ENCODE peak calls at places on chromosome 10, in six cellular contexts. One of them, this sample, is unnamed.

GRCh38 chr10:30463944-30464451 is 30.0 kb downstream of the MAP3K8 start:
- DNase-seq in AG04450: no peak
- DNase-seq in kidney: no peak
- DNase-seq in endothelial cell: no peak
- DNase-seq in natural killer cell: no peak
- DNase-seq in mucosa of descending colon: no peak
- DNase-seq in this sample: no peak

GRCh38 chr10:76001461-76001860 is 570.0 kb downstream of the LRMDA start:
- DNase-seq in natural killer cell: no peak
- DNase-seq in kidney: no peak
- DNase-seq in endothelial cell: no peak
- DNase-seq in AG04450: no peak
- DNase-seq in mucosa of descending colon: no peak
- DNase-seq in this sample: no peak

GRCh38 chr10:68231106-68231901 is 609 bp downstream of the ATOH7 start:
- DNase-seq in kidney: peak; percentile 84
- DNase-seq in natural killer cell: no peak
- DNase-seq in mucosa of descending colon: peak; percentile 57
- DNase-seq in AG04450: no peak
- DNase-seq in endothelial cell: peak; percentile 76
- DNase-seq in this sample: peak; percentile 67

GRCh38 chr10:69630651-69631400 is 779 bp downstream of the FAM241B start:
- DNase-seq in mucosa of descending colon: no peak
- DNase-seq in natural killer cell: no peak
- DNase-seq in AG04450: no peak
- DNase-seq in endothelial cell: no peak
- DNase-seq in kidney: no peak
- DNase-seq in this sample: no peak

GRCh38 chr10:59905735-59906416 is 480 bp downstream of the CCDC6 start:
- DNase-seq in AG04450: no peak
- DNase-seq in mucosa of descending colon: peak; percentile 71
- DNase-seq in natural killer cell: no peak
- DNase-seq in endothelial cell: no peak
- DNase-seq in kidney: peak; percentile 83
- DNase-seq in this sample: peak; percentile 12

GRCh38 chr10:117556356-117556755 is 13.8 kb downstream of the EMX2 start:
- DNase-seq in AG04450: no peak
- DNase-seq in kidney: no peak
- DNase-seq in natural killer cell: no peak
- DNase-seq in mucosa of descending colon: no peak
- DNase-seq in endothelial cell: no peak
- DNase-seq in this sample: no peak

GRCh38 chr10:42992156-42992956 is 84.5 kb upstream of the RET start:
- DNase-seq in natural killer cell: no peak
- DNase-seq in mucosa of descending colon: peak; percentile 37
- DNase-seq in AG04450: no peak
- DNase-seq in endothelial cell: no peak
- DNase-seq in kidney: no peak
- DNase-seq in this sample: peak; percentile 7

GRCh38 chr10:96998329-96998888 is 166.3 kb downstream of the LCOR start:
- DNase-seq in kidney: peak; percentile 52
- DNase-seq in endothelial cell: no peak
- DNase-seq in mucosa of descending colon: no peak
- DNase-seq in natural killer cell: no peak
- DNase-seq in AG04450: peak; percentile 72
- DNase-seq in this sample: no peak

GRCh38 chr10:80599424-80599847 is 61.7 kb downstream of the SH2D4B start:
- DNase-seq in kidney: no peak
- DNase-seq in natural killer cell: no peak
- DNase-seq in AG04450: no peak
- DNase-seq in endothelial cell: peak; percentile 69
- DNase-seq in mucosa of descending colon: peak; percentile 55
- DNase-seq in this sample: peak; percentile 34

GRCh38 chr10:26453850-26454249 is 15.7 kb downstream of the APBB1IP start:
- DNase-seq in endothelial cell: no peak
- DNase-seq in natural killer cell: no peak
- DNase-seq in mucosa of descending colon: no peak
- DNase-seq in AG04450: no peak
- DNase-seq in kidney: no peak
- DNase-seq in this sample: no peak

GRCh38 chr10:113020838-113021237 is 70.8 kb downstream of the TCF7L2 start:
- DNase-seq in mucosa of descending colon: no peak
- DNase-seq in kidney: no peak
- DNase-seq in natural killer cell: no peak
- DNase-seq in endothelial cell: no peak
- DNase-seq in AG04450: no peak
- DNase-seq in this sample: no peak

GRCh38 chr10:125276137-125276536 is 115.8 kb upstream of the CTBP2 start:
- DNase-seq in kidney: no peak
- DNase-seq in endothelial cell: no peak
- DNase-seq in mucosa of descending colon: no peak
- DNase-seq in natural killer cell: no peak
- DNase-seq in AG04450: no peak
- DNase-seq in this sample: no peak

GRCh38 chr10:58641708-58642107 is 129.0 kb downstream of the BICC1 start:
- DNase-seq in natural killer cell: no peak
- DNase-seq in endothelial cell: no peak
- DNase-seq in kidney: no peak
- DNase-seq in mucosa of descending colon: no peak
- DNase-seq in AG04450: no peak
- DNase-seq in this sample: no peak

GRCh38 chr10:43942096-43942885 is 293.6 kb upstream of the ZNF32 start:
- DNase-seq in kidney: no peak
- DNase-seq in natural killer cell: no peak
- DNase-seq in endothelial cell: peak; percentile 3
- DNase-seq in mucosa of descending colon: no peak
- DNase-seq in AG04450: no peak
- DNase-seq in this sample: no peak

GRCh38 chr10:79184141-79184625 is 115.4 kb downstream of the ZMIZ1 start:
- DNase-seq in natural killer cell: no peak
- DNase-seq in endothelial cell: no peak
- DNase-seq in AG04450: no peak
- DNase-seq in kidney: peak; percentile 85
- DNase-seq in mucosa of descending colon: no peak
- DNase-seq in this sample: no peak

GRCh38 chr10:75236178-75236825 is 545 bp upstream of the COMTD1 start:
- DNase-seq in natural killer cell: no peak
- DNase-seq in endothelial cell: no peak
- DNase-seq in kidney: no peak
- DNase-seq in mucosa of descending colon: no peak
- DNase-seq in AG04450: no peak
- DNase-seq in this sample: no peak

GRCh38 chr10:133034762-133035161 is 53.0 kb upstream of the ADGRA1 start:
- DNase-seq in mucosa of descending colon: no peak
- DNase-seq in AG04450: no peak
- DNase-seq in natural killer cell: no peak
- DNase-seq in endothelial cell: no peak
- DNase-seq in kidney: no peak
- DNase-seq in this sample: no peak

GRCh38 chr10:117653170-117653515 is 110.6 kb downstream of the EMX2 start:
- DNase-seq in natural killer cell: no peak
- DNase-seq in kidney: no peak
- DNase-seq in endothelial cell: no peak
- DNase-seq in mucosa of descending colon: no peak
- DNase-seq in AG04450: peak; percentile 23
- DNase-seq in this sample: no peak

GRCh38 chr10:29324220-29324831 is 35.5 kb downstream of the LYZL1 start:
- DNase-seq in natural killer cell: no peak
- DNase-seq in AG04450: no peak
- DNase-seq in kidney: no peak
- DNase-seq in endothelial cell: no peak
- DNase-seq in mucosa of descending colon: no peak
- DNase-seq in this sample: no peak

GRCh38 chr10:126596472-126597016 is 73.9 kb downstream of the C10orf90 start:
- DNase-seq in mucosa of descending colon: no peak
- DNase-seq in AG04450: no peak
- DNase-seq in natural killer cell: no peak
- DNase-seq in endothelial cell: no peak
- DNase-seq in kidney: no peak
- DNase-seq in this sample: no peak

GRCh38 chr10:126597206-126597605 is 73.3 kb downstream of the C10orf90 start:
- DNase-seq in kidney: no peak
- DNase-seq in mucosa of descending colon: no peak
- DNase-seq in endothelial cell: no peak
- DNase-seq in AG04450: no peak
- DNase-seq in natural killer cell: no peak
- DNase-seq in this sample: no peak

GRCh38 chr10:126595160-126595559 is 75.3 kb downstream of the C10orf90 start:
- DNase-seq in kidney: no peak
- DNase-seq in mucosa of descending colon: no peak
- DNase-seq in AG04450: no peak
- DNase-seq in endothelial cell: no peak
- DNase-seq in natural killer cell: no peak
- DNase-seq in this sample: no peak

GRCh38 chr10:126599949-126600627 is 70.4 kb downstream of the C10orf90 start:
- DNase-seq in kidney: no peak
- DNase-seq in endothelial cell: no peak
- DNase-seq in natural killer cell: no peak
- DNase-seq in AG04450: no peak
- DNase-seq in mucosa of descending colon: no peak
- DNase-seq in this sample: no peak

DNA sequence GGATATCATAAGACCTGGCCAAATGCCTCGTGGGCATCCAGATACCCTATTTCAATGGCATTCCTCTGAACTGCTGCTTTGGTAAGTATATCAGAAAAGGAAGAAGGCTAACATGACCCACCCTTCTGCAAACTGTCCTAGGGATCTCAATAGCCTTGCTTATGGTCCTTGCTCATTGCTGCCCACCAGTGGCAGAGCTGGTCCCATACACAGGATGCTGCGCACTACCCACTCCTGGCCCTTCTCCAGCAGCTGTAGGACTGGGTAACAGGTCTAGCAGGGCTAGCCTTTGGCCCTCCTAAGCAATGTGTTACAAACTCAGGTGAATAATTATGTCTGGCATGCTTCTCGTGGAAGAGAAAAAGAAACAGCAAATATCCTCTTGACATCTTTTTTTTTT is 72.5 kb downstream of the C10orf90 start:
- DNase-seq in mucosa of descending colon: no peak
- DNase-seq in kidney: no peak
- DNase-seq in endothelial cell: peak; percentile 67
- DNase-seq in AG04450: no peak
- DNase-seq in natural killer cell: no peak
- DNase-seq in this sample: peak; percentile 21
- TF ChIP-seq CTCF in mucosa of descending colon: no peak
- TF ChIP-seq CTCF in kidney: peak; percentile 22
- TF ChIP-seq CTCF in endothelial cell: peak; percentile 37
- TF ChIP-seq CTCF in AG04450: peak; percentile 66
- TF ChIP-seq CTCF in natural killer cell: peak; percentile 35
- TF ChIP-seq CTCF in this sample: peak; percentile 64

DNA sequence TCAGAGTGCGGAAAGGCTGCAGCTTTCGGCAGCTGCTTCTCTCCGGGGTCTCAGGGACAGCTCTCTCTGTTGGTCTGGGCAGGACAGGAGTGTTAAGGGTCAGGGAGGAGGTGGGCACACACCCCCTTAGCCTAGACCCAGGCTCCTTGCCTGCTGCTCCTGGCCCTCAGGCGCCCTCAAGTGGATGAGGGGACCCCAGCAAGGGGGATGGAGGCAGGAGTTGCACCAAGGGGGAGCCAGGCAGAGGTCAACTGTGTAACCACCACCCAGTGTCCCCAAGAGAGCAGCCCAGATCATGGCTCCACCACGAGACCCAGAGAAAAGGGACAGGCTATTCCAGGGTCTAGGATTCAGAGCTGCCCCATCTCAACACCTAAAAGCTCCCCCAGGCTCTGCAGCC is 26.9 kb downstream of the SPOCK2 start:
- DNase-seq in endothelial cell: peak; percentile 24
- DNase-seq in AG04450: no peak
- DNase-seq in kidney: no peak
- DNase-seq in mucosa of descending colon: no peak
- DNase-seq in natural killer cell: no peak
- DNase-seq in this sample: no peak
- TF ChIP-seq CTCF in endothelial cell: no peak
- TF ChIP-seq CTCF in AG04450: peak; percentile 15
- TF ChIP-seq CTCF in kidney: no peak
- TF ChIP-seq CTCF in mucosa of descending colon: no peak
- TF ChIP-seq CTCF in natural killer cell: no peak
- TF ChIP-seq CTCF in this sample: peak; percentile 19

DNA sequence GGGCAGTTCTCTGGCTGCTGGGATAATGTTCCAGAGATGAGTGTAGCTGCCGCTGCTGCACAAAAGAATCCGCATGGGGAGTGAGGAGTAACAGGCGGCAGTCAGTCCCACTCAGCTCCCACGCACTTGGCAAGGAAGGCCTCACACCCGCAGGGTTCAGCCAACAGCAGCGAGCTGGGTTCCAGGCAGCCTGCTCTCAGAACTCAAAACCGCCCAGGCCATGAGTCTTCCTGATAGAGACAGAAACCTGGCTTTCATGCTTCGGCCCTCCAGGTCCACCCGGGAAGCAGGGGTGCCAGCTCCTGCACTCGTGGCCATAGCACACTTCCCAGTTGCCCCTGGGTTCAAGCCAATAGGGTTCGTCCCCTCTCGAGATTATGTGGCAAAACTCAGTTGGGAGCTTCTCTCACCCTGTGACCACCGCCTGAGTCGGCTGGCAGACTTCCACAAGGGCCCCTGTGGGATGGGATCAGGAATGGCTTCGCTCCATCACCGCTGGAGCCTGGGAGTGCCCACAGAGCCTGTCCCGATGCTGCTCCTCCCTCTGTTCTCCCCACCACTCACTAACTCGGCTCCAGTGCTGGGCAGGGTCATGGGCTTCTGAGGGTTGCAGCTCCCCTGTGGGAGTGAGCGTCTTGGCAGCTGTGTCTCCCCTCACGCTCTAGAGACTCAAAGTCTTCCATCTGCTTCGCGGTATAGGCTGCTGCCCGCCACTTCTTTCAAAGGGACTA is 20.6 kb downstream of the CLRN3 start:
- DNase-seq in mucosa of descending colon: no peak
- DNase-seq in kidney: peak; percentile 60
- DNase-seq in AG04450: no peak
- DNase-seq in natural killer cell: no peak
- DNase-seq in endothelial cell: no peak
- DNase-seq in this sample: no peak
- TF ChIP-seq CTCF in mucosa of descending colon: no peak
- TF ChIP-seq CTCF in kidney: no peak
- TF ChIP-seq CTCF in AG04450: no peak
- TF ChIP-seq CTCF in natural killer cell: no peak
- TF ChIP-seq CTCF in endothelial cell: no peak
- TF ChIP-seq CTCF in this sample: no peak

GRCh38 chr10:50419756-50420155 is 168.4 kb upstream of the ASAH2 start:
- DNase-seq in natural killer cell: no peak
- DNase-seq in kidney: no peak
- DNase-seq in endothelial cell: no peak
- DNase-seq in mucosa of descending colon: no peak
- DNase-seq in AG04450: no peak
- DNase-seq in this sample: no peak

GRCh38 chr10:50419091-50419490 is 167.8 kb upstream of the ASAH2 start:
- DNase-seq in endothelial cell: no peak
- DNase-seq in kidney: no peak
- DNase-seq in mucosa of descending colon: no peak
- DNase-seq in natural killer cell: no peak
- DNase-seq in AG04450: no peak
- DNase-seq in this sample: no peak

GRCh38 chr10:50422259-50422658 is 170.9 kb upstream of the ASAH2 start:
- DNase-seq in mucosa of descending colon: no peak
- DNase-seq in AG04450: no peak
- DNase-seq in endothelial cell: no peak
- DNase-seq in kidney: no peak
- DNase-seq in natural killer cell: no peak
- DNase-seq in this sample: no peak

GRCh38 chr10:50420166-50420565 is 168.8 kb upstream of the ASAH2 start:
- DNase-seq in AG04450: no peak
- DNase-seq in endothelial cell: no peak
- DNase-seq in mucosa of descending colon: no peak
- DNase-seq in kidney: no peak
- DNase-seq in natural killer cell: no peak
- DNase-seq in this sample: no peak

GRCh38 chr10:50421026-50421719 is 169.9 kb upstream of the ASAH2 start:
- DNase-seq in mucosa of descending colon: no peak
- DNase-seq in natural killer cell: no peak
- DNase-seq in AG04450: no peak
- DNase-seq in endothelial cell: peak; percentile 37
- DNase-seq in kidney: no peak
- DNase-seq in this sample: no peak
- TF ChIP-seq CTCF in mucosa of descending colon: no peak
- TF ChIP-seq CTCF in natural killer cell: peak; percentile 55
- TF ChIP-seq CTCF in AG04450: peak; percentile 75
- TF ChIP-seq CTCF in endothelial cell: peak; percentile 73
- TF ChIP-seq CTCF in kidney: peak; percentile 73
- TF ChIP-seq CTCF in this sample: peak; percentile 69